ENCODE peak calls at places on chromosome 2, in ten cellular contexts. T is thyroid gland, C is tibial nerve, L is IMR-90, P is HCT116, M is suprapubic skin, F is testis, Q is adrenal gland, J is uterus, D is A549. V is an unnamed sample.

GRCh38 chr2:230908595-230909191 is 16.3 kb downstream of the GPR55 start:
- DNase-seq in T (peak), C (no peak), L (peak), P (peak), M (peak), F (no peak), Q (peak), J (no peak), D (peak), V (no peak)

GRCh38 chr2:229350117-229350805 is 79.2 kb upstream of the PID1 start:
- DNase-seq in T (no peak), C (no peak), L (no peak), P (no peak), M (no peak), F (no peak), Q (no peak), J (no peak), D (no peak), V (no peak)

GRCh38 chr2:180728928-180729559 is 251.4 kb upstream of the UBE2E3 start:
- DNase-seq in T (no peak), C (no peak), L (peak), P (no peak), M (no peak), F (no peak), Q (no peak), J (no peak), D (peak), V (no peak)

GRCh38 chr2:36741188-36741587 is 44.7 kb downstream of the VIT start:
- DNase-seq in T (no peak), C (no peak), L (no peak), P (no peak), M (no peak), F (no peak), Q (no peak), J (no peak), D (no peak), V (no peak)

GRCh38 chr2:104736026-104736425 is 117.9 kb upstream of the POU3F3 start:
- DNase-seq in T (no peak), C (no peak), L (no peak), P (no peak), M (no peak), F (no peak), Q (no peak), J (no peak), D (no peak), V (no peak)

GRCh38 chr2:64417624-64418023 is 36.3 kb upstream of the LGALSL start:
- DNase-seq in T (no peak), C (no peak), L (no peak), P (no peak), M (no peak), F (no peak), Q (no peak), J (no peak), D (no peak), V (no peak)

GRCh38 chr2:149765636-149766035 is 178.1 kb upstream of the MMADHC start:
- DNase-seq in T (no peak), C (no peak), L (no peak), P (no peak), M (no peak), F (no peak), Q (no peak), J (no peak), D (no peak), V (no peak)

GRCh38 chr2:46857871-46858696 is 57.5 kb downstream of the MCFD2 start:
- DNase-seq in T (no peak), C (no peak), L (peak), P (no peak), M (no peak), F (no peak), Q (no peak), J (no peak), D (no peak), V (no peak)

GRCh38 chr2:30766666-30767065 is 40.6 kb downstream of the CAPN13 start:
- DNase-seq in T (no peak), C (no peak), L (no peak), P (no peak), M (no peak), F (no peak), Q (no peak), J (no peak), D (no peak), V (no peak)

GRCh38 chr2:27379383-27379839 is 1.1 kb downstream of the ZNF513 start:
- DNase-seq in T (no peak), C (no peak), L (no peak), P (no peak), M (no peak), F (no peak), Q (no peak), J (no peak), D (no peak), V (no peak)

GRCh38 chr2:27381577-27382181 is 1.1 kb upstream of the ZNF513 start:
- DNase-seq in T (no peak), C (no peak), L (no peak), P (no peak), M (no peak), F (no peak), Q (no peak), J (no peak), D (no peak), V (no peak)

GRCh38 chr2:27378809-27379290 is 1.7 kb downstream of the ZNF513 start:
- DNase-seq in T (no peak), C (no peak), L (no peak), P (no peak), M (no peak), F (no peak), Q (no peak), J (no peak), D (no peak), V (no peak)

GRCh38 chr2:27379840-27380625 is 501 bp downstream of the ZNF513 start:
- DNase-seq in T (peak), C (peak), L (peak), P (no peak), M (peak), F (peak), Q (peak), J (peak), D (no peak), V (peak)

GRCh38 chr2:27380626-27381556 is at the start of gene ZNF513:
- DNase-seq in T (peak), C (peak), L (peak), P (peak), M (peak), F (peak), Q (peak), J (peak), D (peak), V (peak)
- TF ChIP-seq POLR2A in T (peak), C (peak), L (peak), P (no peak), M (no peak), F (peak), Q (peak), J (peak), D (peak), V (peak)

GRCh38 chr2:38113999-38114708 is 38.2 kb upstream of the CYP1B1 start:
- DNase-seq in T (no peak), C (no peak), L (peak), P (no peak), M (no peak), F (no peak), Q (peak), J (no peak), D (no peak), V (no peak)
- H3K27ac ChIP-seq in T (no peak), C (no peak), L (no peak), P (no peak), M (no peak), F (peak), Q (peak), J (peak), D (no peak), V (no peak)

GRCh38 chr2:219245899-219246230 is 586 bp downstream of the STK16 start:
- DNase-seq in T (no peak), C (no peak), L (no peak), P (no peak), M (no peak), F (no peak), Q (no peak), J (no peak), D (no peak), V (no peak)

GRCh38 chr2:219246559-219246958 is 1.3 kb downstream of the STK16 start:
- DNase-seq in T (no peak), C (no peak), L (no peak), P (no peak), M (no peak), F (no peak), Q (no peak), J (no peak), D (no peak), V (no peak)

GRCh38 chr2:219243291-219243761 is 1.9 kb downstream of the GLB1L start:
- DNase-seq in T (no peak), C (no peak), L (no peak), P (no peak), M (no peak), F (peak), Q (no peak), J (no peak), D (no peak), V (no peak)

GRCh38 chr2:219244789-219245147 is 476 bp downstream of the GLB1L start:
- DNase-seq in T (no peak), C (no peak), L (no peak), P (no peak), M (no peak), F (no peak), Q (no peak), J (no peak), D (no peak), V (no peak)

GRCh38 chr2:219245148-219245898 is at the start of the genes GLB1L and STK16:
- DNase-seq in T (peak), C (peak), L (peak), P (peak), M (peak), F (peak), Q (peak), J (peak), D (peak), V (peak)
- TF ChIP-seq POLR2A in T (peak), C (peak), L (peak), P (peak), M (peak), F (peak), Q (peak), J (no peak), D (peak), V (peak)

GRCh38 chr2:206974556-206974955 is 35.2 kb downstream of the CPO start:
- DNase-seq in T (no peak), C (no peak), L (no peak), P (no peak), M (no peak), F (no peak), Q (no peak), J (no peak), D (no peak), V (no peak)
- H3K27ac ChIP-seq in T (no peak), C (no peak), L (no peak), P (no peak), M (no peak), F (no peak), Q (no peak), J (peak), D (no peak), V (no peak)

DNA sequence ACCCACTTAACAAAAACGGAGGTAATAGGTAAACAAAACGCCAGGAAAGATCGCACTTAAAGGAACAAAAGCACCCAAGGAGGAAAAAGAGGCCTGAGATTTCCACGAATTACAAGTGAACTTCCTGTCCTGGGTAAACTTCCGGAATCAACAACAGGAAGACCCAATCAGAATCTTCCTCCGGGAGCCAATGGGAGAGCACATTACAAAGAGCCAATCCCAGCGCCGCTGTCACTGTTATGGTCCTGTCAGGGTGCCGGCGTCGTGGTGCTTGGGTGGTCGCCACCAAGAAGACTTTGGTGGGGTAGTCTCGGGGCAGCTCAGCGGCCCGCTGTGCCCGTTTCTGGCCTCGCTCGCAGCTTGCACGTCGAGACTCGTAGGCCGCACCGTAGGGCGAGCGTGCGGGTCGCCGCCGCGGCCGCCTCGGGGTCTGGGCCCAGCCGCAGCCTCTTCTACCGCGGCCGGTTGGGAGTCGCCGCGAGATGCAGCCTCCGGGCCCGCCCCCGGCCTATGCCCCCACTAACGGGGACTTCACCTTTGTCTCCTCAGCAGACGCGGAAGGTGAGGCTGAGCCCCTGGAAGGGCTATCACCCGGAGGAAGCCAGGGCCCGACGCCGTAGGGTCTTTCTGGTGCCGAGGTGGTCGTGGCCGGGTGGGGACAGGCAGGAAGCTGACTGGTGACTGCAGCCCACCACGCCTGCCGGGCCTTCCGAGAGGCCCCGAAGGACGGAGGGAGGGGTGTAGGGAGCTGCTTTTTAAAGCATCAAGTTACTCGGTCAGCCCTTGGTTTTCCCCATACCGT is at the start of gene YIPF4:
- DNase-seq in T (peak), C (peak), L (peak), P (peak), M (peak), F (peak), Q (peak), J (peak), D (peak), V (peak)
- TF ChIP-seq POLR2A in T (peak), C (peak), L (peak), P (peak), M (no peak), F (no peak), Q (no peak), J (peak), D (peak), V (peak)

GRCh38 chr2:216344206-216344957 is 27.9 kb downstream of the MARCHF4 start:
- DNase-seq in T (no peak), C (no peak), L (no peak), P (no peak), M (no peak), F (no peak), Q (no peak), J (no peak), D (no peak), V (no peak)

GRCh38 chr2:216339456-216340279 is 32.6 kb downstream of the MARCHF4 start:
- DNase-seq in T (peak), C (no peak), L (peak), P (no peak), M (no peak), F (no peak), Q (no peak), J (peak), D (no peak), V (no peak)

GRCh38 chr2:216341151-216341550 is 31.1 kb downstream of the MARCHF4 start:
- DNase-seq in T (no peak), C (no peak), L (peak), P (no peak), M (no peak), F (no peak), Q (no peak), J (no peak), D (no peak), V (no peak)

GRCh38 chr2:216343221-216343985 is 28.9 kb downstream of the MARCHF4 start:
- DNase-seq in T (no peak), C (no peak), L (no peak), P (no peak), M (no peak), F (no peak), Q (no peak), J (no peak), D (no peak), V (no peak)

DNA sequence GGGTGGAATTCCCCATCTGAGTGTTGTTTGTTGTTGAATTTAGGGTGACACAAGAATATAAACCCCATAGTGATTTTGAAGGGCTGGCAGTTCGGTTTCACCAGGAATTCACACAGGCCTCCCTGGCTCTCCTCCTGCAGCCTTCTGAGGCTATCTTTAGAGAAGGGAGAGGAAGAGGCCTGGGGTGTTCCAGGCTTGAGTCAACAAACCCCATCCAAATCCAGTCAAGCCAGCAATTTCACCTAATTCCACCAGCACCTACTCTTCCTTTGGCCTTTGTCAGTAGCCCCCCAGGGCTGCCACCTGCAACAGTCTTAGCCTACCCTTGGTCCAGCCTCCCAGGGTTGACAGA is 32.0 kb downstream of the MARCHF4 start:
- DNase-seq in T (no peak), C (no peak), L (no peak), P (no peak), M (no peak), F (no peak), Q (no peak), J (no peak), D (no peak), V (no peak)
- H3K27ac ChIP-seq in T (no peak), C (peak), L (peak), P (no peak), M (no peak), F (no peak), Q (no peak), J (peak), D (no peak), V (no peak)

DNA sequence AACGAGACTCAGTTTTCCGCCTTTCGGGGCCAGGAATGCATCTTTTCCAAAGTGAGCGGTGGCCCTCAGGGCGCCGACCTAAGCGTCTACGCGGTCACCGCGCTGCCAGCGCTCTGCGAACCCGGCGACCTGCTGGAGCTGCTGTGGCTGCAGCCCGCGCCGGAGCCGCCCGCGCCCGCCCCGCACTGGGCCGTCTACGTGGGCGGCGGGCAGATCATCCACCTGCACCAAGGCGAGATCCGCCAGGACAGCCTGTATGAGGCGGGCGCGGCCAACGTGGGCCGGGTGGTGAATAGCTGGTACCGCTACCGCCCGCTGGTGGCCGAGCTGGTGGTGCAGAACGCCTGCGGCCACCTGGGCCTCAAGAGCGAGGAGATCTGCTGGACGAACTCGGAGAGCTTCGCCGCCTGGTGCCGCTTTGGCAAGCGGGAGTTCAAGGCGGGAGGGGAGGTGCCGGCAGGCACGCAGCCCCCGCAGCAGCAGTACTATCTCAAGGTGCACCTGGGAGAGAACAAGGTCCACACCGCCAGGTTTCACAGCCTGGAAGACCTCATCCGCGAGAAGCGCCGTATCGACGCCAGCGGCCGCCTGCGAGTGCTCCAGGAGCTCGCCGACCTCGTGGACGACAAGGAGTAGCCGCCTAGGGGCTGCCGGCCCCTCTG is 1.8 kb downstream of the LRATD1 start:
- DNase-seq in T (peak), C (peak), L (peak), P (no peak), M (peak), F (peak), Q (peak), J (peak), D (peak), V (peak)
- TF ChIP-seq POLR2A in T (peak), C (no peak), L (no peak), P (no peak), M (no peak), F (no peak), Q (peak), J (no peak), D (no peak), V (no peak)